ENCODE peak calls at places on chromosomes 1 and 21, in six cellular contexts. P is brain microvascular endothelial cell; S is GM13977; W is H9; A is CD8-positive, alpha-beta T cell; N is RWPE1. I is an unnamed sample.

GRCh38 chr1:190478193-190479007 is 736 bp upstream of the BRINP3 start:
- DNase-seq in P (no peak), S (no peak), W (peak; percentile 71), A (no peak), N (peak; percentile 23), I (peak; percentile 65)

GRCh38 chr1:76430532-76430931 is 356.0 kb downstream of the ST6GALNAC3 start:
- DNase-seq in P (no peak), S (no peak), W (no peak), A (no peak), N (no peak), I (no peak)

GRCh38 chr1:51966559-51966958 is 23.9 kb downstream of the RAB3B start:
- DNase-seq in P (no peak), S (no peak), W (no peak), A (no peak), N (no peak), I (no peak)

GRCh38 chr1:150477733-150478132 is 9.5 kb upstream of the TARS2 start:
- DNase-seq in P (peak; percentile 88), S (no peak), W (no peak), A (no peak), N (peak; percentile 89), I (peak; percentile 99)

GRCh38 chr1:177181631-177182291 is 11.0 kb downstream of the BRINP2 start:
- DNase-seq in P (peak; percentile 34), S (peak; percentile 76), W (peak; percentile 92), A (peak; percentile 13), N (peak; percentile 64), I (peak; percentile 49)

GRCh38 chr1:82542141-82542540 is 741.4 kb downstream of the ADGRL2 start:
- DNase-seq in P (no peak), S (no peak), W (no peak), A (no peak), N (no peak), I (no peak)

GRCh38 chr1:8985915-8986813 is 40.1 kb downstream of the SLC2A7 start:
- DNase-seq in P (peak; percentile 97), S (no peak), W (no peak), A (no peak), N (peak; percentile 80), I (peak; percentile 97)

GRCh38 chr1:180734366-180734765 is 102.5 kb downstream of the XPR1 start:
- DNase-seq in P (no peak), S (no peak), W (no peak), A (no peak), N (no peak), I (no peak)

GRCh38 chr1:228463559-228464455 is 23.4 kb upstream of the RNF187 start:
- DNase-seq in P (no peak), S (peak; percentile 69), W (peak; percentile 80), A (peak; percentile 44), N (no peak), I (no peak)

GRCh38 chr1:184385863-184386262 is 966 bp upstream of the C1orf21 start:
- DNase-seq in P (no peak), S (no peak), W (no peak), A (no peak), N (no peak), I (no peak)

GRCh38 chr1:228149341-228150020 is at the start of gene GJC2:
- DNase-seq in P (no peak), S (no peak), W (peak; percentile 67), A (no peak), N (peak; percentile 77), I (no peak)

GRCh38 chr1:115596080-115596795 is 45.5 kb upstream of the VANGL1 start:
- DNase-seq in P (peak; percentile 80), S (no peak), W (no peak), A (no peak), N (no peak), I (peak; percentile 39)

GRCh38 chr1:163335216-163335615 is 13.5 kb downstream of the NUF2 start:
- DNase-seq in P (no peak), S (no peak), W (no peak), A (no peak), N (no peak), I (no peak)

GRCh38 chr21:27582946-27583270 is 616.0 kb upstream of the ADAMTS5 start:
- DNase-seq in P (peak; percentile 57), S (no peak), W (no peak), A (no peak), N (no peak), I (no peak)

GRCh38 chr21:27838585-27838984 is 871.7 kb upstream of the ADAMTS5 start:
- DNase-seq in P (no peak), S (no peak), W (no peak), A (no peak), N (no peak), I (no peak)

GRCh38 chr1:180887841-180888240 is 24.9 kb upstream of the KIAA1614 start:
- DNase-seq in P (no peak), S (no peak), W (no peak), A (no peak), N (no peak), I (no peak)

GRCh38 chr1:36400825-36401601 is 3.3 kb upstream of the LSM10 start:
- DNase-seq in P (peak; percentile 68), S (no peak), W (peak; percentile 97), A (peak; percentile 54), N (no peak), I (no peak)

GRCh38 chr1:177384461-177384860 is 213.7 kb downstream of the BRINP2 start:
- DNase-seq in P (no peak), S (no peak), W (no peak), A (no peak), N (no peak), I (peak; percentile 64)

GRCh38 chr1:207869859-207870258 is 41.1 kb downstream of the CD34 start:
- DNase-seq in P (no peak), S (no peak), W (no peak), A (no peak), N (no peak), I (no peak)

GRCh38 chr1:40266786-40267535 is 8.9 kb downstream of the ZMPSTE24 start:
- DNase-seq in P (no peak), S (no peak), W (no peak), A (no peak), N (no peak), I (peak; percentile 73)

GRCh38 chr1:81510701-81511100 is 290.0 kb upstream of the ADGRL2 start:
- DNase-seq in P (no peak), S (no peak), W (no peak), A (no peak), N (no peak), I (peak; percentile 53)

GRCh38 chr1:174701565-174701964 is 253.8 kb downstream of the GPR52 start:
- DNase-seq in P (no peak), S (no peak), W (no peak), A (no peak), N (no peak), I (no peak)

GRCh38 chr21:32246571-32246970 is 32.3 kb downstream of the MIS18A start:
- DNase-seq in P (no peak), S (no peak), W (no peak), A (no peak), N (no peak), I (no peak)

GRCh38 chr1:22712502-22713271 is 2.0 kb downstream of the EPHB2 start:
- DNase-seq in P (no peak), S (peak; percentile 60), W (no peak), A (no peak), N (peak; percentile 55), I (peak; percentile 27)

GRCh38 chr1:84960371-84960770 is 36.5 kb downstream of the MCOLN2 start:
- DNase-seq in P (peak; percentile 78), S (no peak), W (no peak), A (no peak), N (no peak), I (peak; percentile 22)

GRCh38 chr21:29788752-29789151 is 151.0 kb downstream of the GRIK1 start:
- DNase-seq in P (no peak), S (no peak), W (no peak), A (no peak), N (no peak), I (no peak)

GRCh38 chr21:33028759-33029511 is 3.2 kb downstream of the OLIG2 start:
- DNase-seq in P (no peak), S (peak; percentile 36), W (peak; percentile 45), A (peak; percentile 35), N (no peak), I (no peak)

GRCh38 chr1:156627313-156627880 is 8.2 kb downstream of the HAPLN2 start:
- DNase-seq in P (peak; percentile 41), S (peak; percentile 63), W (peak; percentile 53), A (peak; percentile 42), N (no peak), I (peak; percentile 51)

GRCh38 chr1:204834329-204834728 is 36.3 kb upstream of the NFASC start:
- DNase-seq in P (no peak), S (no peak), W (peak; percentile 58), A (no peak), N (no peak), I (no peak)

GRCh38 chr1:204834752-204835151 is 35.9 kb upstream of the NFASC start:
- DNase-seq in P (no peak), S (no peak), W (no peak), A (no peak), N (no peak), I (no peak)

GRCh38 chr1:204841316-204841715 is 29.3 kb upstream of the NFASC start:
- DNase-seq in P (no peak), S (no peak), W (no peak), A (no peak), N (no peak), I (no peak)

GRCh38 chr1:204836856-204837255 is 33.8 kb upstream of the NFASC start:
- DNase-seq in P (no peak), S (no peak), W (no peak), A (no peak), N (no peak), I (no peak)

GRCh38 chr1:204837440-204838084 is 33.1 kb upstream of the NFASC start:
- DNase-seq in P (peak; percentile 46), S (peak; percentile 47), W (peak; percentile 76), A (peak; percentile 13), N (peak; percentile 82), I (peak; percentile 66)
- TF ChIP-seq CTCF in P (peak; percentile 26), S (no peak), W (peak; percentile 56), A (no peak), N (no peak), I (no peak)

GRCh38 chr1:34547043-34547674 is 207.7 kb upstream of the GJB5 start:
- DNase-seq in P (no peak), S (no peak), W (peak; percentile 80), A (no peak), N (no peak), I (peak; percentile 36)

GRCh38 chr1:34549199-34549598 is 205.6 kb upstream of the GJB5 start:
- DNase-seq in P (no peak), S (no peak), W (peak; percentile 74), A (no peak), N (no peak), I (peak; percentile 21)
- TF ChIP-seq CTCF in P (no peak), S (peak; percentile 33), W (peak; percentile 71), A (no peak), N (no peak), I (no peak)

DNA sequence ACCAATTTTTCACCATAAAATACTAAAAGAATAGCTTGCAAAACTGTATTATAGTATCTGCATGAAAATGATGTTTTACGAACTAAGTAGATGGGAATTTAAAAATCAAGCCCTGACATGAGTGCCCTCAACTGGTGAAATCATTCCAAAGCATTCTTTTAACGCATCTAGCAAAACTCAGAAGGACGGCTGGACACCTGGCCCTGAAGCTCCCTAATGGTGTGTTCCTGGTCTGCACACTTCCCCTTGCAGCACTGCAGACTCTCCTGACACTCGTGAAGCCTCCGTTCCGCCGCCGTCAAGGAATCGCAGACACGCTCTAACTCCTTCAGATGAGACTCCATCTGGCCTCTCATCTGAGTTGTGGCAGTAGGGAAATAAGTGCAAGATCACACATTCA is 39.9 kb downstream of the ODF2L start:
- DNase-seq in P (no peak), S (no peak), W (no peak), A (no peak), N (no peak), I (peak; percentile 28)
- TF ChIP-seq CTCF in P (peak; percentile 27), S (peak; percentile 18), W (peak; percentile 37), A (no peak), N (no peak), I (no peak)

GRCh38 chr1:220123889-220124288 is 30.0 kb downstream of the IARS2 start:
- DNase-seq in P (no peak), S (no peak), W (no peak), A (no peak), N (no peak), I (peak; percentile 6)
- TF ChIP-seq CTCF in P (peak; percentile 59), S (peak; percentile 20), W (peak; percentile 56), A (no peak), N (peak; percentile 14), I (peak; percentile 37)

I was measured in epithelial cell of esophagus.